ENCODE peak calls at places on chromosomes 16 and 17, in four cellular contexts. O, T, Q and E are unnamed samples.

GRCh38 chr16:66487580-66488235 is 60.6 kb downstream of the BEAN1 start:
- DNase-seq in O (no peak), T (no peak), Q (no peak), E (no peak)

GRCh38 chr17:72432143-72432604 is 311.4 kb downstream of the SOX9 start:
- DNase-seq in O (no peak), T (peak; percentile 15), Q (no peak), E (no peak)

GRCh38 chr17:956905-957304 is 22.7 kb downstream of the NXN start:
- DNase-seq in O (no peak), T (no peak), Q (no peak), E (no peak)

GRCh38 chr17:67994827-67995567 is 1.3 kb downstream of the C17orf58 start:
- DNase-seq in O (no peak), T (no peak), Q (no peak), E (no peak)

GRCh38 chr16:228151-228855 is 946 bp downstream of the LUC7L start:
- DNase-seq in O (peak; percentile 33), T (no peak), Q (peak; percentile 41), E (peak; percentile 26)

GRCh38 chr17:32276217-32276616 is 10.6 kb downstream of the RHBDL3 start:
- DNase-seq in O (peak; percentile 47), T (no peak), Q (no peak), E (no peak)

GRCh38 chr16:46908540-46909372 is 24.6 kb downstream of the GPT2 start:
- DNase-seq in O (peak; percentile 93), T (peak; percentile 30), Q (peak; percentile 43), E (peak; percentile 48)

GRCh38 chr16:82197540-82198240 is 27.7 kb upstream of the MPHOSPH6 start:
- DNase-seq in O (no peak), T (no peak), Q (no peak), E (no peak)

GRCh38 chr17:44266402-44267164 is 1.4 kb downstream of the SLC4A1 start:
- DNase-seq in O (no peak), T (no peak), Q (no peak), E (no peak)

GRCh38 chr17:15169676-15170075 is 95.5 kb downstream of the PMP22 start:
- DNase-seq in O (no peak), T (peak; percentile 26), Q (no peak), E (no peak)

GRCh38 chr16:75265911-75266701 is 14.7 kb upstream of the BCAR1 start:
- DNase-seq in O (peak; percentile 92), T (no peak), Q (no peak), E (no peak)

GRCh38 chr16:11340710-11341109 is 4.5 kb upstream of the RMI2 start:
- DNase-seq in O (no peak), T (no peak), Q (no peak), E (no peak)

GRCh38 chr17:16108386-16108785 is 106.9 kb downstream of the NCOR1 start:
- DNase-seq in O (no peak), T (no peak), Q (no peak), E (no peak)

GRCh38 chr16:89373355-89374110 is 116.8 kb downstream of the ANKRD11 start:
- DNase-seq in O (no peak), T (no peak), Q (no peak), E (no peak)

GRCh38 chr17:18259621-18260331 is 686 bp upstream of the MIEF2 start:
- DNase-seq in O (no peak), T (no peak), Q (no peak), E (no peak)

GRCh38 chr16:11094838-11095565 is 150.6 kb downstream of the CLEC16A start:
- DNase-seq in O (no peak), T (no peak), Q (peak; percentile 71), E (peak; percentile 90)

GRCh38 chr16:49382916-49383315 is 9.3 kb downstream of the C16orf78 start:
- DNase-seq in O (peak; percentile 77), T (no peak), Q (peak; percentile 10), E (no peak)

GRCh38 chr17:77145635-77146632 is 5.2 kb downstream of the SEC14L1 start:
- DNase-seq in O (peak; percentile 65), T (no peak), Q (peak; percentile 92), E (no peak)

GRCh38 chr17:28404812-28405570 is 1.0 kb downstream of the SLC46A1 start:
- DNase-seq in O (peak; percentile 44), T (no peak), Q (no peak), E (no peak)

GRCh38 chr17:27236710-27237315 is 57.1 kb upstream of the WSB1 start:
- DNase-seq in O (peak; percentile 82), T (peak; percentile 59), Q (peak; percentile 68), E (peak; percentile 67)

GRCh38 chr17:49633762-49634486 is 44.0 kb downstream of the SPOP start:
- DNase-seq in O (peak; percentile 19), T (no peak), Q (no peak), E (no peak)

GRCh38 chr17:1143573-1143972 is 36.2 kb downstream of the ABR start:
- DNase-seq in O (peak; percentile 65), T (no peak), Q (no peak), E (no peak)

GRCh38 chr17:82301916-82302497 is 15.4 kb downstream of the CD7 start:
- DNase-seq in O (no peak), T (no peak), Q (no peak), E (peak; percentile 82)

GRCh38 chr17:77645441-77646430 is 312.8 kb upstream of the TNRC6C start:
- DNase-seq in O (peak; percentile 32), T (no peak), Q (no peak), E (peak; percentile 76)

GRCh38 chr16:53962041-53962440 is 258.1 kb downstream of the FTO start:
- DNase-seq in O (no peak), T (no peak), Q (no peak), E (no peak)

GRCh38 chr17:34850964-34851363 is 110.3 kb downstream of the CCT6B start:
- DNase-seq in O (peak; percentile 24), T (no peak), Q (no peak), E (no peak)

GRCh38 chr16:84889066-84889465 is 69.3 kb downstream of the CRISPLD2 start:
- DNase-seq in O (no peak), T (no peak), Q (no peak), E (no peak)

GRCh38 chr17:21214015-21214776 is at the start of gene TMEM11:
- DNase-seq in O (peak; percentile 98), T (peak; percentile 87), Q (peak; percentile 97), E (peak; percentile 92)

GRCh38 chr16:30621765-30622164 is 11.6 kb upstream of the ZNF689 start:
- DNase-seq in O (no peak), T (no peak), Q (no peak), E (no peak)

GRCh38 chr17:82791532-82791931 is 39.7 kb downstream of the TBCD start:
- DNase-seq in O (no peak), T (peak; percentile 77), Q (no peak), E (no peak)

GRCh38 chr17:82840431-82840831 is 609 bp upstream of the ZNF750 start:
- DNase-seq in O (peak; percentile 42), T (no peak), Q (no peak), E (no peak)

GRCh38 chr17:3627768-3628167 is 8.3 kb downstream of the SHPK start:
- DNase-seq in O (no peak), T (no peak), Q (no peak), E (no peak)

GRCh38 chr17:71521724-71522123 is 599.1 kb upstream of the SOX9 start:
- DNase-seq in O (no peak), T (no peak), Q (no peak), E (no peak)

GRCh38 chr17:73566905-73567782 is 77.1 kb downstream of the SDK2 start:
- DNase-seq in O (peak; percentile 94), T (no peak), Q (peak; percentile 36), E (peak; percentile 58)

GRCh38 chr16:1030381-1030901 is 42.1 kb upstream of the SSTR5 start:
- DNase-seq in O (no peak), T (no peak), Q (no peak), E (no peak)

GRCh38 chr17:41492771-41493170 is 3.1 kb upstream of the KRT36 start:
- DNase-seq in O (no peak), T (no peak), Q (no peak), E (no peak)

GRCh38 chr17:61410555-61411089 is 11.0 kb downstream of the TBX2 start:
- DNase-seq in O (peak; percentile 91), T (peak; percentile 76), Q (peak; percentile 59), E (peak; percentile 46)
- H3K4me3 ChIP-seq in O (peak overlapping the region; percentile 77), T (peak overlapping the region; percentile 68), Q (no peak overlapping the region), E (no peak overlapping the region)

GRCh38 chr16:72814226-72814625 is 233.7 kb downstream of the ZFHX3 start:
- DNase-seq in O (no peak), T (no peak), Q (no peak), E (no peak)
- H3K4me3 ChIP-seq in O (no peak overlapping the region), T (no peak overlapping the region), Q (no peak overlapping the region), E (no peak overlapping the region)

GRCh38 chr17:78780335-78780734 is 1.7 kb downstream of the CYTH1 start:
- DNase-seq in O (no peak), T (no peak), Q (peak; percentile 30), E (no peak)

GRCh38 chr17:78781339-78782304 is at the start of gene CYTH1:
- DNase-seq in O (peak; percentile 62), T (no peak), Q (peak; percentile 44), E (no peak)

GRCh38 chr17:78777886-78778285 is 4.2 kb downstream of the CYTH1 start:
- DNase-seq in O (no peak), T (no peak), Q (no peak), E (no peak)

GRCh38 chr17:78780852-78781338 is 1.2 kb downstream of the CYTH1 start:
- DNase-seq in O (no peak), T (no peak), Q (no peak), E (no peak)

GRCh38 chr17:78779848-78780247 is 2.2 kb downstream of the CYTH1 start:
- DNase-seq in O (no peak), T (no peak), Q (peak; percentile 84), E (peak; percentile 80)
- H3K4me3 ChIP-seq in O (no peak overlapping the region), T (no peak overlapping the region), Q (peak overlapping the region; percentile 59), E (peak overlapping the region; percentile 72)

DNA sequence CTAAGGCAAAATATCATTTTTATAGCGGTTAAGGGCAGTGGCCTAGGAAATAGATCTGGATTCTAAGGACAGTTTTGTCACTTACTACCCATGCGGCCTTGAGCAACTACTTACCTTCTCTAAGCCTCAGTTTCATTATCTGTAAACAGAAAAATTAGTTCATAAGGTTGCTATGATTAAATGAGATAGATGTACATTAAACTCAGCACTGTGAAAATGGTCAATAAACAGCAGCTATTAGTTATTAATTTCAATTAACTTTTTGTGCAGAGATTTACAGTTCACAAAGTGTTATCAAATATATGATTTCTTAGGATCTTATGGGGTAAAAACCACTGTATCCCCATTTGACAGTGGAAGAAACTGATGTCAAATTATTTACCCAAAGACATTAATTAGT is 135.5 kb upstream of the CORO6 start:
- DNase-seq in O (no peak), T (no peak), Q (no peak), E (no peak)
- H3K4me3 ChIP-seq in O (no peak overlapping the region), T (no peak overlapping the region), Q (no peak overlapping the region), E (no peak overlapping the region)

DNA sequence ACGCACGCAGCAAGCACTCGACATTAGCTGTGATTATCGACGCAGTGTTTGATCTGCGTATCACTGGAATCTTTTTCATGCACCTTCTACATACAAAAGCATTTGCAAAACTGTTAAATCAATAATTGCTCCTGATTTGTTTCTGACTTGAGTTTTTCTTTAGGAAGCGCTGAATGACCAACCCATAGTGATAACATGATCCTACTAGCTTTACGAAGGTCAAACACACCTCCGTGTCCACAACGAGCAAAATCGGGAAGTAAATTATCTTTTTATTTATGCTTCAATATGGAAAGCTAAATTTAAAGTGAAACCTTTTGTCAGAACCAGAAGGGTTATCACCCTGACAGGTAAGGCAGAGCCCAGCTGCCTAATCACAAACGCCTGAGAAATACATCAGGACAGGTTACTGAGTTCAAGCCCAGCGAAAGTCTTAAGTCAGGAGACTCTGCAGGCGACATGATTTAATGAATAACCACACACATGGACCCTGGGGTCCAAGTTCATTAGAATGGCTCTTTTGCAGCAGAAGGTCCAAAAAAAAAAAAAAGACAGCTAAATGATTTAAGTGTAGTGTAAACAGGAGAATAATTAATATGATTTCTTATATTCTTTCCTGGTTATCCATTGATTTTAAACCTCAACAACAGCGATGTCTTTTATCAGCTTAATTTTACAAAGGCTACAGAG is 104.2 kb downstream of the ADCY9 start:
- DNase-seq in O (no peak), T (no peak), Q (no peak), E (no peak)
- H3K4me3 ChIP-seq in O (no peak overlapping the region), T (no peak overlapping the region), Q (no peak overlapping the region), E (no peak overlapping the region)